ENCODE peak calls at places on chromosome 1, in four cellular contexts. W is GM18507; J is stimulated activated CD4-positive, alpha-beta T cell treated with anti-CD3 and anti-CD28 coated beads, Interleukin-12 subunit alpha, Interleukin-12 subunit beta, amount 100 ng/mL, for 4 hours; X is HFFc6. I is an unnamed sample.

GRCh38 chr1:244757091-244757939 is 78.1 kb upstream of the COX20 start:
- DNase-seq in W (no peak), J (no peak), X (peak; percentile 39), I (no peak)

GRCh38 chr1:167797005-167797404 is 75.2 kb downstream of the MPZL1 start:
- DNase-seq in J (no peak), X (peak; percentile 97), W (no peak), I (no peak)

GRCh38 chr1:117534995-117535467 is 70.8 kb upstream of the TENT5C start:
- DNase-seq in J (peak; percentile 17), X (peak; percentile 59), W (peak; percentile 23), I (peak; percentile 67)

GRCh38 chr1:155005076-155005971 is 2.7 kb downstream of the ZBTB7B start:
- DNase-seq in J (no peak), W (no peak), X (no peak), I (no peak)

GRCh38 chr1:157030728-157031127 is 14.8 kb downstream of the ARHGEF11 start:
- DNase-seq in X (no peak), W (no peak), J (no peak), I (no peak)

GRCh38 chr1:186214816-186215215 is 160.2 kb downstream of the TPR start:
- DNase-seq in W (no peak), X (no peak), J (no peak), I (no peak)

GRCh38 chr1:10628685-10629084 is 153.9 kb downstream of the PEX14 start:
- DNase-seq in J (no peak), X (no peak), W (no peak), I (no peak)

GRCh38 chr1:150543500-150544143 is 5.6 kb upstream of the ADAMTSL4 start:
- DNase-seq in X (no peak), J (no peak), W (no peak), I (no peak)

GRCh38 chr1:106944721-106945120 is 111.8 kb upstream of the PRMT6 start:
- DNase-seq in X (no peak), J (no peak), W (no peak), I (no peak)